ENCODE peak calls at places on chromosomes 1 and 21, in six cellular contexts. J is HL-60, Y is SK-N-SH, Z is stomach, T is spleen, D is GM12892. K is an unnamed sample.

GRCh38 chr1:194289569-194290266 is 1103.3 kb upstream of the B3GALT2 start:
- DNase-seq in J (no peak), Y (no peak), Z (no peak), T (no peak), D (peak; percentile 10), K (no peak)

GRCh38 chr1:86537928-86538695 is 8.8 kb upstream of the CLCA4 start:
- DNase-seq in J (no peak), Y (no peak), Z (no peak), T (no peak), D (no peak), K (no peak)

GRCh38 chr1:27602510-27603319 is 1.2 kb downstream of the AHDC1 start:
- DNase-seq in J (no peak), Y (peak; percentile 91), Z (peak; percentile 72), T (peak; percentile 91), D (peak; percentile 61), K (no peak)

GRCh38 chr1:160169553-160170399 is 18.4 kb downstream of the ATP1A4 start:
- DNase-seq in J (no peak), Y (no peak), Z (no peak), T (no peak), D (no peak), K (peak; percentile 24)

GRCh38 chr1:95257758-95258157 is 23.7 kb downstream of the RWDD3 start:
- DNase-seq in J (no peak), Y (no peak), Z (no peak), T (no peak), D (no peak), K (no peak)

GRCh38 chr1:90729484-90730246 is 12.6 kb upstream of the BARHL2 start:
- DNase-seq in J (no peak), Y (peak; percentile 90), Z (no peak), T (no peak), D (no peak), K (no peak)

GRCh38 chr1:225418059-225418458 is 9.8 kb downstream of the LBR start:
- DNase-seq in J (no peak), Y (no peak), Z (no peak), T (no peak), D (no peak), K (no peak)

GRCh38 chr21:45209046-45209445 is 78.6 kb downstream of the POFUT2 start:
- DNase-seq in J (no peak), Y (no peak), Z (no peak), T (no peak), D (no peak), K (no peak)

GRCh38 chr1:154557939-154558609 is 388 bp downstream of the UBE2Q1 start:
- DNase-seq in J (peak; percentile 67), Y (no peak), Z (peak; percentile 58), T (peak; percentile 96), D (no peak), K (no peak)

GRCh38 chr1:228283476-228284147 is 75.8 kb downstream of the OBSCN start:
- DNase-seq in J (no peak), Y (no peak), Z (no peak), T (peak; percentile 74), D (no peak), K (no peak)

GRCh38 chr1:32127780-32128179 is 19.9 kb downstream of the KPNA6 start:
- DNase-seq in J (no peak), Y (no peak), Z (no peak), T (no peak), D (no peak), K (no peak)

GRCh38 chr1:87916965-87917364 is 588.3 kb downstream of the LMO4 start:
- DNase-seq in J (no peak), Y (no peak), Z (no peak), T (no peak), D (no peak), K (no peak)

GRCh38 chr1:163472267-163472666 is 150.5 kb downstream of the NUF2 start:
- DNase-seq in J (no peak), Y (no peak), Z (no peak), T (no peak), D (no peak), K (no peak)

GRCh38 chr1:2214541-2215241 is 13.4 kb upstream of the SKI start:
- DNase-seq in J (no peak), Y (peak; percentile 73), Z (no peak), T (peak; percentile 89), D (no peak), K (no peak)

GRCh38 chr1:147225193-147225730 is at the start of gene FMO5:
- DNase-seq in J (no peak), Y (peak; percentile 57), Z (peak; percentile 78), T (peak; percentile 85), D (peak; percentile 42), K (no peak)

GRCh38 chr1:206839006-206839560 is 26.3 kb upstream of the IL20 start:
- DNase-seq in J (no peak), Y (no peak), Z (no peak), T (no peak), D (no peak), K (no peak)

GRCh38 chr1:39104158-39105060 is 78.3 kb downstream of the NDUFS5 start:
- DNase-seq in J (no peak), Y (no peak), Z (no peak), T (no peak), D (no peak), K (no peak)

GRCh38 chr1:213864007-213864406 is 123.8 kb upstream of the PROX1 start:
- DNase-seq in J (no peak), Y (no peak), Z (no peak), T (no peak), D (no peak), K (no peak)

GRCh38 chr1:97138515-97139032 is 417.0 kb downstream of the PTBP2 start:
- DNase-seq in J (no peak), Y (no peak), Z (no peak), T (no peak), D (no peak), K (no peak)

GRCh38 chr1:201656670-201657032 is 117.7 kb downstream of the NAV1 start:
- DNase-seq in J (no peak), Y (peak; percentile 62), Z (no peak), T (no peak), D (no peak), K (no peak)

GRCh38 chr1:181632492-181632891 is 149.2 kb downstream of the CACNA1E start:
- DNase-seq in J (no peak), Y (no peak), Z (no peak), T (no peak), D (no peak), K (no peak)

GRCh38 chr1:14403961-14404645 is 194.4 kb upstream of the KAZN start:
- DNase-seq in J (no peak), Y (no peak), Z (no peak), T (no peak), D (no peak), K (no peak)

GRCh38 chr1:101357444-101357986 is 120.7 kb downstream of the S1PR1 start:
- DNase-seq in J (peak; percentile 23), Y (peak; percentile 72), Z (peak; percentile 52), T (no peak), D (peak; percentile 35), K (peak; percentile 53)

GRCh38 chr1:85681087-85681486 is 27.1 kb downstream of the ZNHIT6 start:
- DNase-seq in J (no peak), Y (no peak), Z (no peak), T (no peak), D (no peak), K (no peak)

GRCh38 chr1:68301538-68301937 is 69.2 kb upstream of the WLS start:
- DNase-seq in J (no peak), Y (no peak), Z (no peak), T (no peak), D (no peak), K (no peak)

GRCh38 chr21:37445228-37445627 is 78.7 kb downstream of the DYRK1A start:
- DNase-seq in J (no peak), Y (no peak), Z (no peak), T (no peak), D (no peak), K (no peak)

GRCh38 chr1:30852026-30852425 is 56.5 kb downstream of the SDC3 start:
- DNase-seq in J (no peak), Y (no peak), Z (peak; percentile 93), T (peak; percentile 83), D (no peak), K (no peak)

GRCh38 chr1:31244326-31244725 is 4.6 kb upstream of the NKAIN1 start:
- DNase-seq in J (no peak), Y (no peak), Z (no peak), T (no peak), D (no peak), K (no peak)

GRCh38 chr1:5956022-5956830 is 36.0 kb downstream of the NPHP4 start:
- DNase-seq in J (no peak), Y (no peak), Z (no peak), T (no peak), D (no peak), K (no peak)
- TF ChIP-seq POLR2AphosphoS5 in J (no peak), Y (no peak), Z (no peak), T (no peak), D (no peak), K (no peak)

DNA sequence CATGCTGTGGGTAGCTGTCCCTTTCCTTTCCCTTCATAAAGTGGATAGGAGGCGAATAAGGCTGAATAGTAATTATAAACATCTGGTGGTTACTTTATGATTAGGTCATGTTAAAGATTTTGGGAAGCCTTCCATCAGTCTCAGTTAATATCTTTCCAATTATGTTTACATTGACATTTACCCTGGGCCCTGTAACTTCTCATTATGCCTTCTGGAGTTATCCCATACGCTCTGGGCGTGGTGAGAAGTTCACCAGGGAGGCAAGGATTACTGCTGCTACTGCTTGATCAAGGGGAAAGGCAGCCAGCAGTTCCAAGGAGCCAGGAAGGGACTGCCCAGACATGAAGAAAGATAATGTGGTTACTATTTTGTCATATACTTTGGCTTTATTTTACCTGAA is 197.2 kb downstream of the HLX start:
- DNase-seq in J (no peak), Y (no peak), Z (no peak), T (no peak), D (no peak), K (no peak)
- TF ChIP-seq POLR2AphosphoS5 in J (no peak), Y (no peak), Z (no peak), T (no peak), D (no peak), K (no peak)

DNA sequence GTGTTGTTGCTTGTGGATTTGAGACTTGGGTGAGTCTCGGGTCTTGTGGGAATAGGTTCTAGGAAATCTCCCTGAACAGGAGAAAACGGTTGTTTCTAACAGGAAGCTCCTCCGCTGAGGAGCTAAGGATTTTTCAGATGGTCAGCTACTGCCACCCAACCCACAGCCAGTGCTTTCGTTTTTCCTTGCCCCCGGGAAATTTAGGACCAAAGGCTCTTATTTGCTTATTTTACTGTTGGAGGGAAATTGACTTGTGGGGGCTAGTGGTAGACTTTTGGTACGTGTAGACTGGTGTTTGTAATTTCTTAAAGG is 789 bp downstream of the SNX7 start:
- DNase-seq in J (no peak), Y (no peak), Z (no peak), T (no peak), D (no peak), K (no peak)
- TF ChIP-seq POLR2AphosphoS5 in J (no peak), Y (no peak), Z (no peak), T (no peak), D (no peak), K (no peak)

DNA sequence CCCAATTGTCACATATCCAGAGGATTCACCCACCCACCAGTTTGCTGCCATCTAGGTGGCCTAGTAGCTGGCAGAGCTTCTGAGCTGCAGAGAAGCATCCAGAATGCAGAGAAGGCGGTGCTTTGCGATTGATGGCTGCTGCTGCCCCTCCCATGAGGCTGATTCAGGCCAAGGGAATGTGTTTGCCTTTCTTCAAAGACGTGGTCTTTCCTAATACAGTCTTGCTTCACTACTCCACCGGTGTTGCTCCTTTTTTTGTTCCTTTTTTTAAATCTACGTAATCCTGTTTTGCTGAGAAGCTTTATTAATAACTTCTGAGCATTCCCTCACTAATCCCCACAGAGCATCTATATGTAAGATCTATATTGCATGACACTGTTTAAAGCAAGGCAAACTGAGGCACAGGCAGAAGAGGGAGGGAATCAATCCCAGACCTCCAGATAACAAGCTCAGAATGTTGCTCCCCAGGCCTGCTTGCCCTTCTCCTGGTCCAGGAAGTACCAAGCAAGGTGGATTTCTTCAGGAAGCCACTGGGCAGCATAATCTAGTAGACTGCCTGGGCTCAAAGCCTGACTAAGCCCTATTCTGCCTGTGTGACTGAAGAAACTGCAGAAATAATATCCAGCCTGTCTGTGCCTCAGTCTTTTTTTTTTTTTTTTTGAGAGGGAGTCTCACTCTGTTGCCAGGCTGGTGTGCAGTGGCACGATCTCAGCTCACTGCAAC is 275.4 kb upstream of the FMN2 start:
- DNase-seq in J (peak; percentile 75), Y (no peak), Z (peak; percentile 57), T (peak; percentile 78), D (no peak), K (no peak)
- TF ChIP-seq POLR2AphosphoS5 in J (no peak), Y (no peak), Z (peak; percentile 59), T (no peak), D (no peak), K (no peak)